ENCODE peak calls at places on chromosomes 7 and 10, in nine cellular contexts. Y, O, U, A, K, I, S, X and F are unnamed samples.

GRCh38 chr10:48343871-48344598 is 37.6 kb downstream of the MAPK8 start:
- DNase-seq in S (no peak), K (no peak), Y (no peak), U (no peak), O (no peak), A (no peak), X (no peak), I (no peak), F (no peak)

GRCh38 chr7:96331233-96331632 is 9.3 kb upstream of the SLC25A13 start:
- DNase-seq in S (no peak), X (no peak), O (no peak), I (no peak), A (no peak), K (no peak), Y (no peak), U (peak; percentile 69), F (no peak)

GRCh38 chr10:62130948-62131347 is 137.7 kb downstream of the RTKN2 start:
- DNase-seq in S (peak; percentile 39), Y (no peak), X (no peak), I (no peak), A (no peak), U (no peak), O (no peak), K (no peak), F (no peak)

GRCh38 chr7:18499407-18500197 is 4.1 kb downstream of the HDAC9 start:
- DNase-seq in K (no peak), Y (no peak), I (no peak), U (no peak), A (no peak), X (no peak), S (no peak), O (no peak), F (no peak)

GRCh38 chr10:24680647-24681475 is 42.8 kb downstream of the ARHGAP21 start:
- DNase-seq in U (peak; percentile 88), Y (no peak), I (no peak), K (no peak), O (no peak), S (no peak), A (no peak), X (no peak), F (peak; percentile 22)

GRCh38 chr7:41298343-41298875 is 404.5 kb downstream of the INHBA start:
- DNase-seq in X (no peak), K (no peak), A (no peak), U (no peak), I (no peak), O (no peak), S (no peak), Y (no peak), F (no peak)

GRCh38 chr7:155804431-155804831 is 7.8 kb downstream of the SHH start:
- DNase-seq in S (no peak), U (no peak), A (peak; percentile 51), O (no peak), I (no peak), K (no peak), X (no peak), Y (no peak), F (no peak)

GRCh38 chr7:94127026-94127425 is 122.9 kb upstream of the BET1 start:
- DNase-seq in Y (no peak), O (no peak), K (no peak), U (no peak), S (no peak), X (no peak), A (no peak), I (no peak), F (no peak)

GRCh38 chr7:34756025-34756437 is 98.0 kb downstream of the NPSR1 start:
- DNase-seq in U (peak; percentile 69), O (no peak), K (no peak), Y (peak; percentile 34), A (no peak), I (no peak), X (no peak), S (no peak), F (no peak)

GRCh38 chr7:3200504-3200903 is 100.5 kb upstream of the SDK1 start:
- DNase-seq in I (peak; percentile 43), U (peak; percentile 65), K (peak; percentile 18), O (no peak), A (peak; percentile 20), S (peak; percentile 75), X (peak; percentile 44), Y (no peak), F (peak; percentile 12)

GRCh38 chr10:22824520-22824919 is 103.3 kb upstream of the ARMC3 start:
- DNase-seq in A (no peak), I (no peak), Y (no peak), S (no peak), K (no peak), U (no peak), X (no peak), O (no peak), F (no peak)

GRCh38 chr10:72097448-72098300 is 9.3 kb upstream of the SPOCK2 start:
- DNase-seq in U (peak; percentile 98), Y (peak; percentile 82), X (peak; percentile 73), I (no peak), K (no peak), S (peak; percentile 92), O (no peak), A (no peak), F (peak; percentile 38)

DNA sequence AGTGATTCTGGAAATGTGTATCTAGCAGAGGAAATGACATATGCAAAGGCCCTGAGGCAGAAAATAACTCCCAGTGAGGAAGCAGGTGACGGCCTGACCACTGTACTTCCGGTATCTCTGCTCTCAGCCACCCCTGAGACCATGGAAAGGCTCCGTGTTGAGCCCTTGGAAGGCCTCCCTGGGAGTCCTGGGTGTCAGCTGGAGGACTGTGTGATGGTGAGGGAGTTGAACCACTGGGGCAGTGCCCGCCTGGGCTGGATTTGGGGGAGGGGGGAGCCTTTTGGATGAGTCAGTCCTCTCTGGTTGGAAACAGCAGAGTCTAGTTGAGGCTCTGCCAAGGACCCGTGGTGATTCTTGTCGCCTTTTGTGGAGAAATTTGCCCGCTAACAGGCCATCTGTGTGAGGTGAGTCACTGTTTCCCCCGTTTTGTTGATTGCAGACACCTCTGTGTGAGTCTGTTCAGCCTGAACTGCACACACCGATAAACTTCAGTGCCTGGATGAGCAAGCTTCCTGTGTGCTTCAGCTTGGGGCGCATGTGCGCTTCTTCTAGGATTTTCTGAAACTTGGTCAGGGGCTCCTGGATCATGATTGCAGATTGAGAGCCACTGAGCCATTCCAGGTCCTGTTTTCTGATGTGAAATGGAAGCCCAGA is 98.6 kb downstream of the GRK5 start:
- DNase-seq in X (peak; percentile 83), U (no peak), I (peak; percentile 95), S (peak; percentile 94), K (no peak), Y (peak; percentile 41), O (peak; percentile 58), A (peak; percentile 86), F (peak; percentile 57)
- TF ChIP-seq POLR2A in X (no peak), U (no peak), I (no peak), S (no peak), K (no peak), Y (no peak), O (peak; percentile 71), A (no peak), F (peak; percentile 33)

DNA sequence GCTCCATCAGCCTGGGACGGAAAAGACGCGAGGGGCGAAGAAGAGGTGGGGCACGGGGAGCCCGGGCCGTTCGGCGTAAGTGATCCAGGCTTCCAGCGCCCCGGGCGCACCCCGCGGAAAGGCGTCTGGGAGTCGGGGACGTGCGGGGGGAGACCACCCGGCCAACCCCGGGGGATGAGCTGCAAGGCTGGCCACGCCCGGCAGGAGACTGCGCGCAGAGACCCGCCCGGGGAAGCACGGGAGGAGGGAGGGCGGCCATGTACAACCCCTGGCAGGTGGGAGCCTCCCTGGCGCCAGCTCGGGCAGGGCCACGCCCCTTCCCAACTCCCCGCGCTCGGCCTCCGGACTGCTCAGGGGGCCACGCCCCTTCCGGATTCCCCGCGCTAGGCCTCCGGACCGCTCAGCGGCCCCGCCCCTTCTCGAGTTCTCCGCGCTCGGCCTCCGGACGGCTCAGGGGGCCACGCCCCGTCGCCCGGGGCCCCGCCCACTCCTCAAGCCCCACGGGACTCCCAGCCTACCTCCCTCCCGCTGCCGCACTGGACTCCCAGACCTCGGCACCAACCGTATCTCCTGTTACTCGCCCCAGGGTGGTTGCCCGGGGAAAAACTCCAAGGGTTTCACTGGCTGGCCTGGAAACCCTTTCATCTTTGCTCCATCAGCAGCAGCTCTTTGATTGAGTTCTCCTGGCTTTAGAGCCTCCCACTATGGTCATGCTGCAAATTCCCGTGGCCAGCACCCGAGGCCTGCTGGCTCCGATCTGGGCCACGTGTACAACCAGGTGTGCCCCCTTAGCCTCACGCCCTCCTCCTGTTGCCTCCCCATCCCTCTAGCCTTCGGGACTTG is 284.4 kb downstream of the ZEB1 start:
- DNase-seq in A (peak; percentile 96), I (peak; percentile 98), K (peak; percentile 96), X (peak; percentile 98), U (peak; percentile 61), O (peak; percentile 95), Y (peak; percentile 93), S (peak; percentile 97), F (peak; percentile 86)
- TF ChIP-seq POLR2A in A (no peak), I (peak; percentile 36), K (no peak), X (peak; percentile 60), U (no peak), O (no peak), Y (peak; percentile 67), S (no peak), F (no peak)

DNA sequence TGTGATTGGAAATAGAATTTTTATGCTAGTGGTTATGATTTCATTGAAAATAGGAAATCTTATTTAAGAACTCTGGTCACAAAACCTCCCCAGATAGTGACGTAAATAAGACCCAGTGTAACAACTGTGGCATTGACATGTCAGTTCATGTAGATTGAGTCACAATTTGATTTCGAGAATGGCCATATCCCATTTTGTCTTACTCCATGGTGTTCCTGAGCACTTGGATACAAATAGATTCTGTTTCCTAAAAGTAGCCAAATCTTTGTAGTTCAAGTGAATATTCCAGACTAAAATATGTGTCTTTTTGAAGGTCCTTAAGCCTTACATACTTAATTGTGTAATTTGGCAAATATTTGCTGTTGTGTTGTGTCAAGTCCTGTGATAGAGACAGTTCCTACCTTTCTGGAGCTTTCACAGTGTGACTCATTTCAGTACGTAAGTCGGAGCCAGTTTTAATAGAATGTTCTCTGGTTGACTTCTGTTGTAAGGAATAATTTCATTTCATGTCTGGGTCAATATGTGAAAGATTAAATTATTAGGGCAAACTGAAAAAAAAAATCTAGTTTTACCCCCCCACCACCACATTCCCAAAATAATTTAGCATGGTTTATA is 37.1 kb upstream of the TOMM7 start:
- DNase-seq in I (no peak), S (no peak), A (no peak), K (no peak), Y (no peak), U (peak; percentile 30), X (no peak), O (no peak), F (no peak)
- TF ChIP-seq POLR2A in I (no peak), S (no peak), A (no peak), K (no peak), Y (no peak), U (no peak), X (no peak), O (no peak), F (no peak)

DNA sequence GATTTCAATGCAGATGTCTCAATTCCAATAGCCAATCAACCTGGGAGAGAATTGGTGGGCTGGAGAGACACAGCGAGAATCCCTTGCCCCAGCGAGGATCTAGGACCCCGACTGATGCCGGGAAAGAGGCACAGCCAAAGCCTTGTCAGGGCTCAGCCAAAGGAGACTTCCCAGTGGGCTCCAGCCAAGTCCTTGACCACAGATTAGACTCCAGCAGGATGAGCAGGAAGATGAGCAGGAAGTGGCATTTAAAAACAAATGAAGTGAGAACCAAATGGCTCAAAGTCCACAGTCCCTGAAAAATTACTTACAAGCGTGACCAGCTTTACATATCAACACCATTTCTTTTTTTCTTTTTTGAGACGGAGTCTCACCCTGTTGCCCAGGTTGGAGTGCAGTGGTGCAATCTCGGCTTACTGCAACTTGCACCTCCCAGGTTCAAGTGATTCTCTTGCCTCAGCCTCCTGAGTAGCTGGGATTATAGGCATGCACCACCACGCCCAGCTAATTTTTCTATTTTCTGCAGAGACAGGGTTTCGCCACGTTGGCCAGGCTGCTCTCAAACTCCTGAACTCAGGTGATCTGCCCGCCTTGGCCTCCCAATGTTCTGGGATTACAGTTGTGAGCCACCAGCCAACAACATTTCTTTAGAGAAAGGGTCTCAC is 40.2 kb downstream of the CTBP2 start:
- DNase-seq in A (peak; percentile 53), Y (peak; percentile 63), S (no peak), I (peak; percentile 57), O (no peak), K (no peak), U (no peak), X (no peak), F (no peak)
- TF ChIP-seq POLR2A in A (no peak), Y (no peak), S (no peak), I (no peak), O (no peak), K (no peak), U (no peak), X (no peak), F (no peak)